ENCODE peak calls at places on chromosomes 2 and 18, in nine cellular contexts. One of them, this sample, is unnamed.

GRCh38 chr2:101400048-101400447 is 12.7 kb upstream of the CREG2 start:
- DNase-seq in upper lobe of right lung: no peak
- DNase-seq in right lobe of liver: no peak
- DNase-seq in fibroblast of pulmonary artery: no peak
- DNase-seq in fibroblast of lung: no peak
- DNase-seq in cardiac fibroblast: no peak
- DNase-seq in ovary: no peak
- DNase-seq in AG10803: no peak
- DNase-seq in testis: no peak
- DNase-seq in this sample: no peak

GRCh38 chr2:225597911-225598310 is 198.4 kb downstream of the NYAP2 start:
- DNase-seq in upper lobe of right lung: no peak
- DNase-seq in right lobe of liver: no peak
- DNase-seq in ovary: no peak
- DNase-seq in fibroblast of lung: no peak
- DNase-seq in AG10803: no peak
- DNase-seq in cardiac fibroblast: no peak
- DNase-seq in fibroblast of pulmonary artery: no peak
- DNase-seq in testis: no peak
- DNase-seq in this sample: no peak

GRCh38 chr2:196459539-196459938 is 180.0 kb upstream of the CCDC150 start:
- DNase-seq in fibroblast of lung: peak; percentile 36
- DNase-seq in right lobe of liver: no peak
- DNase-seq in AG10803: peak; percentile 19
- DNase-seq in testis: no peak
- DNase-seq in ovary: no peak
- DNase-seq in cardiac fibroblast: peak; percentile 68
- DNase-seq in upper lobe of right lung: no peak
- DNase-seq in fibroblast of pulmonary artery: peak; percentile 66
- DNase-seq in this sample: no peak

GRCh38 chr18:59343916-59344315 is 15.1 kb downstream of the LMAN1 start:
- DNase-seq in AG10803: peak; percentile 74
- DNase-seq in upper lobe of right lung: no peak
- DNase-seq in testis: no peak
- DNase-seq in ovary: no peak
- DNase-seq in right lobe of liver: no peak
- DNase-seq in fibroblast of lung: no peak
- DNase-seq in cardiac fibroblast: no peak
- DNase-seq in fibroblast of pulmonary artery: no peak
- DNase-seq in this sample: peak; percentile 20

GRCh38 chr2:38128653-38129052 is 52.7 kb upstream of the CYP1B1 start:
- DNase-seq in fibroblast of lung: peak; percentile 71
- DNase-seq in fibroblast of pulmonary artery: peak; percentile 65
- DNase-seq in upper lobe of right lung: no peak
- DNase-seq in AG10803: peak; percentile 62
- DNase-seq in ovary: peak; percentile 30
- DNase-seq in right lobe of liver: no peak
- DNase-seq in cardiac fibroblast: peak; percentile 71
- DNase-seq in testis: no peak
- DNase-seq in this sample: no peak

GRCh38 chr2:200469708-200470600 is 39.9 kb downstream of the KCTD18 start:
- DNase-seq in upper lobe of right lung: no peak
- DNase-seq in cardiac fibroblast: peak; percentile 61
- DNase-seq in testis: no peak
- DNase-seq in fibroblast of lung: no peak
- DNase-seq in AG10803: no peak
- DNase-seq in fibroblast of pulmonary artery: peak; percentile 56
- DNase-seq in right lobe of liver: no peak
- DNase-seq in ovary: peak; percentile 45
- DNase-seq in this sample: no peak

GRCh38 chr2:152646264-152646663 is 71.0 kb downstream of the PRPF40A start:
- DNase-seq in ovary: no peak
- DNase-seq in cardiac fibroblast: no peak
- DNase-seq in upper lobe of right lung: no peak
- DNase-seq in AG10803: no peak
- DNase-seq in fibroblast of lung: no peak
- DNase-seq in right lobe of liver: no peak
- DNase-seq in fibroblast of pulmonary artery: no peak
- DNase-seq in testis: no peak
- DNase-seq in this sample: no peak

GRCh38 chr2:8376603-8377423 is 305.0 kb upstream of the ID2 start:
- DNase-seq in fibroblast of lung: no peak
- DNase-seq in ovary: no peak
- DNase-seq in right lobe of liver: no peak
- DNase-seq in testis: no peak
- DNase-seq in AG10803: peak; percentile 17
- DNase-seq in upper lobe of right lung: no peak
- DNase-seq in fibroblast of pulmonary artery: no peak
- DNase-seq in cardiac fibroblast: no peak
- DNase-seq in this sample: no peak

GRCh38 chr2:110780461-110780860 is 48.1 kb downstream of the ACOXL start:
- DNase-seq in AG10803: no peak
- DNase-seq in upper lobe of right lung: no peak
- DNase-seq in right lobe of liver: no peak
- DNase-seq in cardiac fibroblast: no peak
- DNase-seq in testis: no peak
- DNase-seq in fibroblast of lung: no peak
- DNase-seq in ovary: no peak
- DNase-seq in fibroblast of pulmonary artery: no peak
- DNase-seq in this sample: no peak

GRCh38 chr2:235270951-235271350 is 222.9 kb upstream of the AGAP1 start:
- DNase-seq in testis: no peak
- DNase-seq in fibroblast of pulmonary artery: peak; percentile 63
- DNase-seq in upper lobe of right lung: no peak
- DNase-seq in fibroblast of lung: peak; percentile 52
- DNase-seq in ovary: no peak
- DNase-seq in right lobe of liver: no peak
- DNase-seq in cardiac fibroblast: peak; percentile 38
- DNase-seq in AG10803: peak; percentile 87
- DNase-seq in this sample: peak; percentile 20

GRCh38 chr18:2914844-2915243 is 68.0 kb downstream of the EMILIN2 start:
- DNase-seq in ovary: peak; percentile 61
- DNase-seq in right lobe of liver: no peak
- DNase-seq in fibroblast of lung: peak; percentile 57
- DNase-seq in testis: peak; percentile 32
- DNase-seq in AG10803: no peak
- DNase-seq in upper lobe of right lung: no peak
- DNase-seq in fibroblast of pulmonary artery: no peak
- DNase-seq in cardiac fibroblast: no peak
- DNase-seq in this sample: no peak

GRCh38 chr2:42706836-42707235 is 57.1 kb downstream of the OXER1 start:
- DNase-seq in ovary: no peak
- DNase-seq in fibroblast of pulmonary artery: no peak
- DNase-seq in testis: no peak
- DNase-seq in right lobe of liver: no peak
- DNase-seq in AG10803: peak; percentile 9
- DNase-seq in cardiac fibroblast: peak; percentile 3
- DNase-seq in upper lobe of right lung: no peak
- DNase-seq in fibroblast of lung: no peak
- DNase-seq in this sample: no peak

GRCh38 chr2:133379159-133379558 is 189.1 kb downstream of the NCKAP5 start:
- DNase-seq in fibroblast of pulmonary artery: no peak
- DNase-seq in cardiac fibroblast: no peak
- DNase-seq in right lobe of liver: no peak
- DNase-seq in AG10803: peak; percentile 77
- DNase-seq in testis: no peak
- DNase-seq in ovary: no peak
- DNase-seq in fibroblast of lung: peak; percentile 13
- DNase-seq in upper lobe of right lung: no peak
- DNase-seq in this sample: peak; percentile 75

GRCh38 chr2:168661404-168661869 is 141.0 kb upstream of the NOSTRIN start:
- DNase-seq in upper lobe of right lung: no peak
- DNase-seq in fibroblast of lung: peak; percentile 13
- DNase-seq in fibroblast of pulmonary artery: no peak
- DNase-seq in testis: peak; percentile 37
- DNase-seq in right lobe of liver: no peak
- DNase-seq in ovary: no peak
- DNase-seq in AG10803: no peak
- DNase-seq in cardiac fibroblast: no peak
- DNase-seq in this sample: no peak

GRCh38 chr2:69095246-69095645 is 82.3 kb downstream of the ANTXR1 start:
- DNase-seq in upper lobe of right lung: no peak
- DNase-seq in fibroblast of lung: peak; percentile 77
- DNase-seq in AG10803: peak; percentile 87
- DNase-seq in fibroblast of pulmonary artery: peak; percentile 81
- DNase-seq in ovary: no peak
- DNase-seq in cardiac fibroblast: peak; percentile 73
- DNase-seq in right lobe of liver: no peak
- DNase-seq in testis: no peak
- DNase-seq in this sample: no peak

DNA sequence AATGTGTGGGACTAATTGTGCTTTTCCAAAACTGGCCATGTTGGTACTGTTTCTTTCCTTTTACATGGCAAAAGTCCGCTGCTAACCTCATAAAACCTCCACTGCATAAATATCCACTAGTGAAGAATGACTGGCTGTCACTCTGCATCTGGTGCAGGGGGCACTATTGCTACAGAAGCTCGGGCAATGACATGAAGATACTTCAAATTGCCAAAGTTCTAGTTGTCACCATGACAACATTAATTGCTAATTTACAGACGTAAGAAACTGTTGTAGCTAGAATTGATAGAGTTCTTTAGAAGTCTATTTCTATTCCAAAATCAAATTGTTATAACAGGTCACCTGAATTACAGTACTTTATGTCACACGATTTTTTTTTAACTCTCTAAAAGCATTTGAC is 861 bp downstream of the CFAP210 start:
- DNase-seq in ovary: no peak
- DNase-seq in fibroblast of lung: no peak
- DNase-seq in AG10803: no peak
- DNase-seq in testis: no peak
- DNase-seq in fibroblast of pulmonary artery: no peak
- DNase-seq in right lobe of liver: no peak
- DNase-seq in upper lobe of right lung: no peak
- DNase-seq in cardiac fibroblast: no peak
- DNase-seq in this sample: no peak
- TF ChIP-seq CTCF in ovary: no peak
- TF ChIP-seq CTCF in fibroblast of lung: no peak
- TF ChIP-seq CTCF in AG10803: no peak
- TF ChIP-seq CTCF in testis: no peak
- TF ChIP-seq CTCF in fibroblast of pulmonary artery: no peak
- TF ChIP-seq CTCF in right lobe of liver: no peak
- TF ChIP-seq CTCF in upper lobe of right lung: peak; percentile 21
- TF ChIP-seq CTCF in cardiac fibroblast: no peak
- TF ChIP-seq CTCF in this sample: no peak

DNA sequence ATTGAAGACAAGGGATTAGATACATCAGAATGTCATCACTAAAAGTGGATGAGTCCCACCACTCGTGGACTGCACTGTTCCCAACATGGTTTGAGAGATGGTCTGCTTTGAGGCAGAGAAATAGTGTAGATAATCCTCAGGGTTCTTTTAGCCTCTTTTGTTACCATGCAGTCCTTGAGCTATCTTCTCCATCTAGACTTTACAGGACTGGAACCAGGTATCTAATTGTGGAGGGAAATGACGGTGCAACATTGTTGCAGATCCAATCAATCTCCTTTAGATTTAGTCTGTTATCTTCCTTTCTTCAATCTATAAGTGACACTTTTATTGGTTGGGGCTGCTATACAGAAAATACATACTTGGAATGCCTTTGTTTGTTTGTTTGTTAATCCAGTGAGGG is 183.8 kb upstream of the CWC22 start:
- DNase-seq in AG10803: no peak
- DNase-seq in right lobe of liver: no peak
- DNase-seq in fibroblast of lung: no peak
- DNase-seq in testis: no peak
- DNase-seq in cardiac fibroblast: no peak
- DNase-seq in upper lobe of right lung: no peak
- DNase-seq in ovary: no peak
- DNase-seq in fibroblast of pulmonary artery: no peak
- DNase-seq in this sample: no peak
- H3K4me3 ChIP-seq in AG10803: no peak overlapping the region
- H3K4me3 ChIP-seq in right lobe of liver: no peak overlapping the region
- H3K4me3 ChIP-seq in fibroblast of lung: no peak overlapping the region
- H3K4me3 ChIP-seq in testis: no peak overlapping the region
- H3K4me3 ChIP-seq in cardiac fibroblast: no peak overlapping the region
- H3K4me3 ChIP-seq in upper lobe of right lung: no peak overlapping the region
- H3K4me3 ChIP-seq in ovary: no peak overlapping the region
- H3K4me3 ChIP-seq in fibroblast of pulmonary artery: no peak overlapping the region
- H3K4me3 ChIP-seq in this sample: no peak overlapping the region

DNA sequence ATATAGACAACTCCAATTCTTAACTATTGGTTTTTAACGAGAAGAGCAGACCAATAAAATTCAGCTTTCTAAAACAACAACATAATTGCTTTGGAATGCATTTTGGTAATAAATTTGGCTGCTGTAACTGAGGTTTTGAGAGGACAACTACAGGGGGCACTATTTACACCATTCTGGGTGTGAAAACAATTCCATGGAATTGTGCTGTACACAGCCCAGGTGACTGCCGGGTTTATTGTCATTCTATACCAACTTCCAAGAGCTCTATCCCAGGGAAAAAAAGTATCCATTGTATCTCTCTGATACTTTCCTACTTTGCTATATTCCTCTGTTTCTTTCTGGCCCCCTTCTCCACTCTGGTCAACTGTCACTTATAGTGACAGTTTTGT is 38.4 kb downstream of the IRS1 start:
- DNase-seq in fibroblast of pulmonary artery: no peak
- DNase-seq in upper lobe of right lung: no peak
- DNase-seq in fibroblast of lung: no peak
- DNase-seq in cardiac fibroblast: no peak
- DNase-seq in testis: no peak
- DNase-seq in AG10803: no peak
- DNase-seq in ovary: no peak
- DNase-seq in right lobe of liver: no peak
- DNase-seq in this sample: no peak
- TF ChIP-seq CTCF in fibroblast of pulmonary artery: no peak
- TF ChIP-seq CTCF in upper lobe of right lung: no peak
- TF ChIP-seq CTCF in fibroblast of lung: peak; percentile 8
- TF ChIP-seq CTCF in cardiac fibroblast: no peak
- TF ChIP-seq CTCF in testis: no peak
- TF ChIP-seq CTCF in AG10803: peak; percentile 22
- TF ChIP-seq CTCF in ovary: no peak
- TF ChIP-seq CTCF in right lobe of liver: no peak
- TF ChIP-seq CTCF in this sample: peak; percentile 17

DNA sequence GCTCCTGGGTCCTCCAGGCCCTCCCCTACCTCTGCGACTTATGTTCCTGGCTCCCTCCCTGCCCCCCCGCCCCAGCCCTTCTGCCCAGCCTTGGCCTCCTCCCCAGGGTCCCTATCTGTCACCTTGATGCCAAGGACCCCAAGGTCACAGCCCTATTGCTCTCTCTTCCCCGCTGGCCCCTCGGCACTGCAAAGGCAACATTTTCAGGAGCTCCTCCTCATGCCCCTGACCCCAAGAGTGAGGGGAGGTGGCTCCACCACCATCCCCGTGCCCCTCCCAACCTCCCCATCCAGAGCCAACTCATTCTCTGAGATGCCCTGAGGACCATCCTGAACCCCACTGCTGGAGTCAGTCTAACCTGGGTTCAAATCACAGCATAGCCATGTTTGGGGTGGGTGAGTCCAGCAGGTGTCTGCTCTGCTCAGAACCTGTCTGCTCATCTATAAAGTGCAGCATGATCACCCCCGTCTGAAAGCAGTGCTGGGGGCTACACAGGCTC is 11.7 kb downstream of the LIMS2 start:
- DNase-seq in fibroblast of lung: no peak
- DNase-seq in right lobe of liver: no peak
- DNase-seq in testis: no peak
- DNase-seq in ovary: no peak
- DNase-seq in AG10803: no peak
- DNase-seq in cardiac fibroblast: no peak
- DNase-seq in fibroblast of pulmonary artery: no peak
- DNase-seq in upper lobe of right lung: peak; percentile 48
- DNase-seq in this sample: no peak
- H3K4me3 ChIP-seq in fibroblast of lung: no peak overlapping the region
- H3K4me3 ChIP-seq in right lobe of liver: peak overlapping the region; percentile 71
- H3K4me3 ChIP-seq in testis: no peak overlapping the region
- H3K4me3 ChIP-seq in ovary: peak overlapping the region; percentile 26
- H3K4me3 ChIP-seq in AG10803: no peak overlapping the region
- H3K4me3 ChIP-seq in cardiac fibroblast: no peak overlapping the region
- H3K4me3 ChIP-seq in fibroblast of pulmonary artery: no peak overlapping the region
- H3K4me3 ChIP-seq in upper lobe of right lung: peak overlapping the region; percentile 46
- H3K4me3 ChIP-seq in this sample: no peak overlapping the region

This sample was measured in BJ.